ENCODE peak calls at places on chromosomes 12 and 14, in eight cellular contexts. One of them, this sample, is unnamed.

GRCh38 chr14:33634631-33635030 is 316.2 kb downstream of the EGLN3 start:
- DNase-seq in sciatic nerve: no peak
- DNase-seq in RWPE1: no peak
- DNase-seq in MM.1S: no peak
- DNase-seq in MG63: no peak
- DNase-seq in HFF-Myc: no peak
- DNase-seq in stimulated activated naive CD8-positive, alpha-beta T cell treated with anti-CD3 and anti-CD28 coated beads, Interleukin-15, Interleukin-2, amounts not matched to agents 100 U/mL and 50 U/mL, for 24 hours: no peak
- DNase-seq in activated CD8-positive, alpha-beta memory T cell treated with anti-CD3 and anti-CD28 coated beads for 1 hour: no peak
- DNase-seq in this sample: no peak

GRCh38 chr12:88633312-88633711 is 53.0 kb upstream of the KITLG start:
- DNase-seq in activated CD8-positive, alpha-beta memory T cell treated with anti-CD3 and anti-CD28 coated beads for 1 hour: no peak
- DNase-seq in MM.1S: no peak
- DNase-seq in RWPE1: peak
- DNase-seq in MG63: no peak
- DNase-seq in stimulated activated naive CD8-positive, alpha-beta T cell treated with anti-CD3 and anti-CD28 coated beads, Interleukin-15, Interleukin-2, amounts not matched to agents 100 U/mL and 50 U/mL, for 24 hours: no peak
- DNase-seq in sciatic nerve: no peak
- DNase-seq in HFF-Myc: no peak
- DNase-seq in this sample: no peak

GRCh38 chr12:62737201-62737600 is 197.7 kb downstream of the PPM1H start:
- DNase-seq in MG63: no peak
- DNase-seq in activated CD8-positive, alpha-beta memory T cell treated with anti-CD3 and anti-CD28 coated beads for 1 hour: no peak
- DNase-seq in MM.1S: no peak
- DNase-seq in RWPE1: no peak
- DNase-seq in sciatic nerve: no peak
- DNase-seq in stimulated activated naive CD8-positive, alpha-beta T cell treated with anti-CD3 and anti-CD28 coated beads, Interleukin-15, Interleukin-2, amounts not matched to agents 100 U/mL and 50 U/mL, for 24 hours: no peak
- DNase-seq in HFF-Myc: no peak
- DNase-seq in this sample: no peak

GRCh38 chr12:147242-147641 is 66.7 kb downstream of the SLC6A12 start:
- DNase-seq in RWPE1: no peak
- DNase-seq in stimulated activated naive CD8-positive, alpha-beta T cell treated with anti-CD3 and anti-CD28 coated beads, Interleukin-15, Interleukin-2, amounts not matched to agents 100 U/mL and 50 U/mL, for 24 hours: no peak
- DNase-seq in sciatic nerve: no peak
- DNase-seq in activated CD8-positive, alpha-beta memory T cell treated with anti-CD3 and anti-CD28 coated beads for 1 hour: no peak
- DNase-seq in MM.1S: no peak
- DNase-seq in HFF-Myc: no peak
- DNase-seq in MG63: no peak
- DNase-seq in this sample: no peak

GRCh38 chr12:123696641-123697040 is 15.5 kb upstream of the ATP6V0A2 start:
- DNase-seq in MG63: no peak
- DNase-seq in RWPE1: no peak
- DNase-seq in sciatic nerve: no peak
- DNase-seq in HFF-Myc: no peak
- DNase-seq in activated CD8-positive, alpha-beta memory T cell treated with anti-CD3 and anti-CD28 coated beads for 1 hour: no peak
- DNase-seq in MM.1S: no peak
- DNase-seq in stimulated activated naive CD8-positive, alpha-beta T cell treated with anti-CD3 and anti-CD28 coated beads, Interleukin-15, Interleukin-2, amounts not matched to agents 100 U/mL and 50 U/mL, for 24 hours: no peak
- DNase-seq in this sample: no peak

GRCh38 chr14:70871863-70872677 is 35.2 kb upstream of the PCNX1 start:
- DNase-seq in activated CD8-positive, alpha-beta memory T cell treated with anti-CD3 and anti-CD28 coated beads for 1 hour: no peak
- DNase-seq in MG63: no peak
- DNase-seq in stimulated activated naive CD8-positive, alpha-beta T cell treated with anti-CD3 and anti-CD28 coated beads, Interleukin-15, Interleukin-2, amounts not matched to agents 100 U/mL and 50 U/mL, for 24 hours: peak
- DNase-seq in HFF-Myc: no peak
- DNase-seq in sciatic nerve: no peak
- DNase-seq in RWPE1: no peak
- DNase-seq in MM.1S: peak
- DNase-seq in this sample: no peak

GRCh38 chr12:110180591-110181005 is 56.4 kb downstream of the IFT81 start:
- DNase-seq in stimulated activated naive CD8-positive, alpha-beta T cell treated with anti-CD3 and anti-CD28 coated beads, Interleukin-15, Interleukin-2, amounts not matched to agents 100 U/mL and 50 U/mL, for 24 hours: no peak
- DNase-seq in MG63: no peak
- DNase-seq in RWPE1: no peak
- DNase-seq in HFF-Myc: no peak
- DNase-seq in sciatic nerve: no peak
- DNase-seq in MM.1S: no peak
- DNase-seq in activated CD8-positive, alpha-beta memory T cell treated with anti-CD3 and anti-CD28 coated beads for 1 hour: no peak
- DNase-seq in this sample: no peak

GRCh38 chr14:55430024-55430690 is 10.3 kb downstream of the TBPL2 start:
- DNase-seq in MG63: no peak
- DNase-seq in RWPE1: peak
- DNase-seq in HFF-Myc: peak
- DNase-seq in stimulated activated naive CD8-positive, alpha-beta T cell treated with anti-CD3 and anti-CD28 coated beads, Interleukin-15, Interleukin-2, amounts not matched to agents 100 U/mL and 50 U/mL, for 24 hours: peak
- DNase-seq in MM.1S: peak
- DNase-seq in sciatic nerve: no peak
- DNase-seq in activated CD8-positive, alpha-beta memory T cell treated with anti-CD3 and anti-CD28 coated beads for 1 hour: no peak
- DNase-seq in this sample: no peak

GRCh38 chr14:96637521-96637920 is 135.3 kb downstream of the PAPOLA start:
- DNase-seq in sciatic nerve: no peak
- DNase-seq in activated CD8-positive, alpha-beta memory T cell treated with anti-CD3 and anti-CD28 coated beads for 1 hour: no peak
- DNase-seq in RWPE1: no peak
- DNase-seq in HFF-Myc: no peak
- DNase-seq in MM.1S: no peak
- DNase-seq in MG63: no peak
- DNase-seq in stimulated activated naive CD8-positive, alpha-beta T cell treated with anti-CD3 and anti-CD28 coated beads, Interleukin-15, Interleukin-2, amounts not matched to agents 100 U/mL and 50 U/mL, for 24 hours: no peak
- DNase-seq in this sample: no peak

GRCh38 chr14:32481707-32482106 is 152.6 kb downstream of the AKAP6 start:
- DNase-seq in activated CD8-positive, alpha-beta memory T cell treated with anti-CD3 and anti-CD28 coated beads for 1 hour: no peak
- DNase-seq in sciatic nerve: no peak
- DNase-seq in stimulated activated naive CD8-positive, alpha-beta T cell treated with anti-CD3 and anti-CD28 coated beads, Interleukin-15, Interleukin-2, amounts not matched to agents 100 U/mL and 50 U/mL, for 24 hours: no peak
- DNase-seq in MG63: no peak
- DNase-seq in RWPE1: no peak
- DNase-seq in HFF-Myc: no peak
- DNase-seq in MM.1S: no peak
- DNase-seq in this sample: no peak

GRCh38 chr12:25997401-25997973 is 39.0 kb downstream of the RASSF8 start:
- DNase-seq in MM.1S: no peak
- DNase-seq in activated CD8-positive, alpha-beta memory T cell treated with anti-CD3 and anti-CD28 coated beads for 1 hour: no peak
- DNase-seq in RWPE1: peak
- DNase-seq in HFF-Myc: peak
- DNase-seq in MG63: no peak
- DNase-seq in sciatic nerve: no peak
- DNase-seq in stimulated activated naive CD8-positive, alpha-beta T cell treated with anti-CD3 and anti-CD28 coated beads, Interleukin-15, Interleukin-2, amounts not matched to agents 100 U/mL and 50 U/mL, for 24 hours: no peak
- DNase-seq in this sample: peak

GRCh38 chr12:87689196-87689595 is 340.0 kb downstream of the C12orf50 start:
- DNase-seq in activated CD8-positive, alpha-beta memory T cell treated with anti-CD3 and anti-CD28 coated beads for 1 hour: no peak
- DNase-seq in HFF-Myc: no peak
- DNase-seq in MM.1S: no peak
- DNase-seq in MG63: no peak
- DNase-seq in stimulated activated naive CD8-positive, alpha-beta T cell treated with anti-CD3 and anti-CD28 coated beads, Interleukin-15, Interleukin-2, amounts not matched to agents 100 U/mL and 50 U/mL, for 24 hours: no peak
- DNase-seq in RWPE1: no peak
- DNase-seq in sciatic nerve: no peak
- DNase-seq in this sample: no peak

GRCh38 chr14:48251290-48251689 is 575.9 kb upstream of the MDGA2 start:
- DNase-seq in sciatic nerve: no peak
- DNase-seq in stimulated activated naive CD8-positive, alpha-beta T cell treated with anti-CD3 and anti-CD28 coated beads, Interleukin-15, Interleukin-2, amounts not matched to agents 100 U/mL and 50 U/mL, for 24 hours: no peak
- DNase-seq in RWPE1: no peak
- DNase-seq in activated CD8-positive, alpha-beta memory T cell treated with anti-CD3 and anti-CD28 coated beads for 1 hour: no peak
- DNase-seq in MG63: no peak
- DNase-seq in MM.1S: no peak
- DNase-seq in HFF-Myc: no peak
- DNase-seq in this sample: no peak

GRCh38 chr12:104667139-104667538 is 210.4 kb downstream of the CHST11 start:
- DNase-seq in stimulated activated naive CD8-positive, alpha-beta T cell treated with anti-CD3 and anti-CD28 coated beads, Interleukin-15, Interleukin-2, amounts not matched to agents 100 U/mL and 50 U/mL, for 24 hours: no peak
- DNase-seq in MM.1S: no peak
- DNase-seq in RWPE1: no peak
- DNase-seq in sciatic nerve: no peak
- DNase-seq in HFF-Myc: no peak
- DNase-seq in MG63: no peak
- DNase-seq in activated CD8-positive, alpha-beta memory T cell treated with anti-CD3 and anti-CD28 coated beads for 1 hour: no peak
- DNase-seq in this sample: no peak

GRCh38 chr14:58368951-58369350 is 26.8 kb upstream of the TOMM20L start:
- DNase-seq in HFF-Myc: no peak
- DNase-seq in activated CD8-positive, alpha-beta memory T cell treated with anti-CD3 and anti-CD28 coated beads for 1 hour: no peak
- DNase-seq in stimulated activated naive CD8-positive, alpha-beta T cell treated with anti-CD3 and anti-CD28 coated beads, Interleukin-15, Interleukin-2, amounts not matched to agents 100 U/mL and 50 U/mL, for 24 hours: no peak
- DNase-seq in MM.1S: no peak
- DNase-seq in sciatic nerve: no peak
- DNase-seq in RWPE1: no peak
- DNase-seq in MG63: no peak
- DNase-seq in this sample: no peak

GRCh38 chr14:100857923-100858837 is 32.3 kb downstream of the MEG3 start:
- DNase-seq in MG63: no peak
- DNase-seq in stimulated activated naive CD8-positive, alpha-beta T cell treated with anti-CD3 and anti-CD28 coated beads, Interleukin-15, Interleukin-2, amounts not matched to agents 100 U/mL and 50 U/mL, for 24 hours: no peak
- DNase-seq in activated CD8-positive, alpha-beta memory T cell treated with anti-CD3 and anti-CD28 coated beads for 1 hour: no peak
- DNase-seq in RWPE1: no peak
- DNase-seq in sciatic nerve: no peak
- DNase-seq in HFF-Myc: no peak
- DNase-seq in MM.1S: no peak
- DNase-seq in this sample: no peak

GRCh38 chr14:69333791-69334337 is 64.2 kb downstream of the ERH start:
- DNase-seq in activated CD8-positive, alpha-beta memory T cell treated with anti-CD3 and anti-CD28 coated beads for 1 hour: no peak
- DNase-seq in RWPE1: no peak
- DNase-seq in MM.1S: no peak
- DNase-seq in MG63: no peak
- DNase-seq in HFF-Myc: no peak
- DNase-seq in stimulated activated naive CD8-positive, alpha-beta T cell treated with anti-CD3 and anti-CD28 coated beads, Interleukin-15, Interleukin-2, amounts not matched to agents 100 U/mL and 50 U/mL, for 24 hours: no peak
- DNase-seq in sciatic nerve: no peak
- DNase-seq in this sample: no peak

GRCh38 chr12:106078358-106079025 is 60.3 kb downstream of the NUAK1 start:
- DNase-seq in sciatic nerve: no peak
- DNase-seq in MG63: peak
- DNase-seq in stimulated activated naive CD8-positive, alpha-beta T cell treated with anti-CD3 and anti-CD28 coated beads, Interleukin-15, Interleukin-2, amounts not matched to agents 100 U/mL and 50 U/mL, for 24 hours: no peak
- DNase-seq in HFF-Myc: no peak
- DNase-seq in RWPE1: peak
- DNase-seq in MM.1S: no peak
- DNase-seq in activated CD8-positive, alpha-beta memory T cell treated with anti-CD3 and anti-CD28 coated beads for 1 hour: no peak
- DNase-seq in this sample: no peak

GRCh38 chr14:20512139-20512905 is 7.0 kb downstream of the RNASE10 start:
- DNase-seq in sciatic nerve: no peak
- DNase-seq in stimulated activated naive CD8-positive, alpha-beta T cell treated with anti-CD3 and anti-CD28 coated beads, Interleukin-15, Interleukin-2, amounts not matched to agents 100 U/mL and 50 U/mL, for 24 hours: no peak
- DNase-seq in MM.1S: no peak
- DNase-seq in RWPE1: no peak
- DNase-seq in activated CD8-positive, alpha-beta memory T cell treated with anti-CD3 and anti-CD28 coated beads for 1 hour: no peak
- DNase-seq in MG63: no peak
- DNase-seq in HFF-Myc: no peak
- DNase-seq in this sample: no peak

GRCh38 chr14:61894452-61895077 is 132.3 kb downstream of the SNAPC1 start:
- DNase-seq in HFF-Myc: peak
- DNase-seq in stimulated activated naive CD8-positive, alpha-beta T cell treated with anti-CD3 and anti-CD28 coated beads, Interleukin-15, Interleukin-2, amounts not matched to agents 100 U/mL and 50 U/mL, for 24 hours: peak
- DNase-seq in sciatic nerve: peak
- DNase-seq in RWPE1: peak
- DNase-seq in activated CD8-positive, alpha-beta memory T cell treated with anti-CD3 and anti-CD28 coated beads for 1 hour: peak
- DNase-seq in MG63: peak
- DNase-seq in MM.1S: peak
- DNase-seq in this sample: peak

GRCh38 chr14:68248481-68249255 is 429.1 kb downstream of the RAD51B start:
- DNase-seq in MM.1S: peak
- DNase-seq in HFF-Myc: peak
- DNase-seq in activated CD8-positive, alpha-beta memory T cell treated with anti-CD3 and anti-CD28 coated beads for 1 hour: no peak
- DNase-seq in RWPE1: peak
- DNase-seq in sciatic nerve: peak
- DNase-seq in stimulated activated naive CD8-positive, alpha-beta T cell treated with anti-CD3 and anti-CD28 coated beads, Interleukin-15, Interleukin-2, amounts not matched to agents 100 U/mL and 50 U/mL, for 24 hours: no peak
- DNase-seq in MG63: no peak
- DNase-seq in this sample: no peak

GRCh38 chr12:64618953-64619590 is 8.8 kb downstream of the RASSF3 start:
- DNase-seq in MM.1S: peak
- DNase-seq in stimulated activated naive CD8-positive, alpha-beta T cell treated with anti-CD3 and anti-CD28 coated beads, Interleukin-15, Interleukin-2, amounts not matched to agents 100 U/mL and 50 U/mL, for 24 hours: no peak
- DNase-seq in sciatic nerve: no peak
- DNase-seq in HFF-Myc: no peak
- DNase-seq in MG63: no peak
- DNase-seq in RWPE1: no peak
- DNase-seq in activated CD8-positive, alpha-beta memory T cell treated with anti-CD3 and anti-CD28 coated beads for 1 hour: no peak
- DNase-seq in this sample: no peak

GRCh38 chr12:2531371-2531770 is 263.4 kb upstream of the FKBP4 start:
- DNase-seq in activated CD8-positive, alpha-beta memory T cell treated with anti-CD3 and anti-CD28 coated beads for 1 hour: no peak
- DNase-seq in sciatic nerve: no peak
- DNase-seq in MM.1S: no peak
- DNase-seq in stimulated activated naive CD8-positive, alpha-beta T cell treated with anti-CD3 and anti-CD28 coated beads, Interleukin-15, Interleukin-2, amounts not matched to agents 100 U/mL and 50 U/mL, for 24 hours: no peak
- DNase-seq in MG63: no peak
- DNase-seq in RWPE1: no peak
- DNase-seq in HFF-Myc: no peak
- DNase-seq in this sample: no peak

GRCh38 chr14:74333909-74334308 is 14.4 kb upstream of the VRTN start:
- DNase-seq in RWPE1: no peak
- DNase-seq in HFF-Myc: peak
- DNase-seq in MG63: peak
- DNase-seq in activated CD8-positive, alpha-beta memory T cell treated with anti-CD3 and anti-CD28 coated beads for 1 hour: no peak
- DNase-seq in MM.1S: no peak
- DNase-seq in sciatic nerve: no peak
- DNase-seq in stimulated activated naive CD8-positive, alpha-beta T cell treated with anti-CD3 and anti-CD28 coated beads, Interleukin-15, Interleukin-2, amounts not matched to agents 100 U/mL and 50 U/mL, for 24 hours: no peak
- DNase-seq in this sample: peak

GRCh38 chr12:102172436-102172835 is 25.2 kb downstream of the PMCH start:
- DNase-seq in HFF-Myc: no peak
- DNase-seq in MG63: peak
- DNase-seq in activated CD8-positive, alpha-beta memory T cell treated with anti-CD3 and anti-CD28 coated beads for 1 hour: no peak
- DNase-seq in stimulated activated naive CD8-positive, alpha-beta T cell treated with anti-CD3 and anti-CD28 coated beads, Interleukin-15, Interleukin-2, amounts not matched to agents 100 U/mL and 50 U/mL, for 24 hours: no peak
- DNase-seq in sciatic nerve: no peak
- DNase-seq in MM.1S: no peak
- DNase-seq in RWPE1: no peak
- DNase-seq in this sample: no peak

GRCh38 chr12:101414533-101415119 is 7.1 kb upstream of the ARL1 start:
- DNase-seq in sciatic nerve: no peak
- DNase-seq in activated CD8-positive, alpha-beta memory T cell treated with anti-CD3 and anti-CD28 coated beads for 1 hour: no peak
- DNase-seq in stimulated activated naive CD8-positive, alpha-beta T cell treated with anti-CD3 and anti-CD28 coated beads, Interleukin-15, Interleukin-2, amounts not matched to agents 100 U/mL and 50 U/mL, for 24 hours: peak
- DNase-seq in RWPE1: peak
- DNase-seq in MG63: no peak
- DNase-seq in MM.1S: peak
- DNase-seq in HFF-Myc: peak
- DNase-seq in this sample: peak

GRCh38 chr14:50823051-50823762 is 7.8 kb downstream of the NIN start:
- DNase-seq in MM.1S: no peak
- DNase-seq in sciatic nerve: no peak
- DNase-seq in stimulated activated naive CD8-positive, alpha-beta T cell treated with anti-CD3 and anti-CD28 coated beads, Interleukin-15, Interleukin-2, amounts not matched to agents 100 U/mL and 50 U/mL, for 24 hours: peak
- DNase-seq in activated CD8-positive, alpha-beta memory T cell treated with anti-CD3 and anti-CD28 coated beads for 1 hour: no peak
- DNase-seq in RWPE1: no peak
- DNase-seq in MG63: no peak
- DNase-seq in HFF-Myc: no peak
- DNase-seq in this sample: no peak

GRCh38 chr14:20667957-20668356 is 16.4 kb upstream of the RNASE4 start:
- DNase-seq in HFF-Myc: no peak
- DNase-seq in MG63: no peak
- DNase-seq in sciatic nerve: no peak
- DNase-seq in stimulated activated naive CD8-positive, alpha-beta T cell treated with anti-CD3 and anti-CD28 coated beads, Interleukin-15, Interleukin-2, amounts not matched to agents 100 U/mL and 50 U/mL, for 24 hours: no peak
- DNase-seq in RWPE1: no peak
- DNase-seq in activated CD8-positive, alpha-beta memory T cell treated with anti-CD3 and anti-CD28 coated beads for 1 hour: no peak
- DNase-seq in MM.1S: peak
- DNase-seq in this sample: no peak

GRCh38 chr12:9243999-9244649 is 35.9 kb upstream of the PZP start:
- DNase-seq in MG63: no peak
- DNase-seq in sciatic nerve: no peak
- DNase-seq in MM.1S: no peak
- DNase-seq in stimulated activated naive CD8-positive, alpha-beta T cell treated with anti-CD3 and anti-CD28 coated beads, Interleukin-15, Interleukin-2, amounts not matched to agents 100 U/mL and 50 U/mL, for 24 hours: no peak
- DNase-seq in RWPE1: no peak
- DNase-seq in HFF-Myc: no peak
- DNase-seq in activated CD8-positive, alpha-beta memory T cell treated with anti-CD3 and anti-CD28 coated beads for 1 hour: no peak
- DNase-seq in this sample: no peak

GRCh38 chr12:68374315-68374982 is 42.3 kb upstream of the MDM1 start:
- DNase-seq in MG63: no peak
- DNase-seq in stimulated activated naive CD8-positive, alpha-beta T cell treated with anti-CD3 and anti-CD28 coated beads, Interleukin-15, Interleukin-2, amounts not matched to agents 100 U/mL and 50 U/mL, for 24 hours: no peak
- DNase-seq in RWPE1: peak
- DNase-seq in activated CD8-positive, alpha-beta memory T cell treated with anti-CD3 and anti-CD28 coated beads for 1 hour: peak
- DNase-seq in HFF-Myc: no peak
- DNase-seq in MM.1S: peak
- DNase-seq in sciatic nerve: no peak
- DNase-seq in this sample: no peak

GRCh38 chr12:41011939-41012338 is 176.2 kb upstream of the PDZRN4 start:
- DNase-seq in stimulated activated naive CD8-positive, alpha-beta T cell treated with anti-CD3 and anti-CD28 coated beads, Interleukin-15, Interleukin-2, amounts not matched to agents 100 U/mL and 50 U/mL, for 24 hours: no peak
- DNase-seq in HFF-Myc: no peak
- DNase-seq in MG63: no peak
- DNase-seq in activated CD8-positive, alpha-beta memory T cell treated with anti-CD3 and anti-CD28 coated beads for 1 hour: no peak
- DNase-seq in RWPE1: no peak
- DNase-seq in sciatic nerve: no peak
- DNase-seq in MM.1S: peak
- DNase-seq in this sample: no peak

GRCh38 chr14:89190779-89191513 is 226.1 kb downstream of the FOXN3 start:
- DNase-seq in activated CD8-positive, alpha-beta memory T cell treated with anti-CD3 and anti-CD28 coated beads for 1 hour: no peak
- DNase-seq in HFF-Myc: no peak
- DNase-seq in MG63: no peak
- DNase-seq in RWPE1: no peak
- DNase-seq in stimulated activated naive CD8-positive, alpha-beta T cell treated with anti-CD3 and anti-CD28 coated beads, Interleukin-15, Interleukin-2, amounts not matched to agents 100 U/mL and 50 U/mL, for 24 hours: no peak
- DNase-seq in MM.1S: no peak
- DNase-seq in sciatic nerve: no peak
- DNase-seq in this sample: no peak

GRCh38 chr12:12172106-12172511 is 94.7 kb downstream of the LRP6 start:
- DNase-seq in RWPE1: peak
- DNase-seq in MG63: peak
- DNase-seq in HFF-Myc: peak
- DNase-seq in activated CD8-positive, alpha-beta memory T cell treated with anti-CD3 and anti-CD28 coated beads for 1 hour: no peak
- DNase-seq in MM.1S: peak
- DNase-seq in stimulated activated naive CD8-positive, alpha-beta T cell treated with anti-CD3 and anti-CD28 coated beads, Interleukin-15, Interleukin-2, amounts not matched to agents 100 U/mL and 50 U/mL, for 24 hours: peak
- DNase-seq in sciatic nerve: no peak
- DNase-seq in this sample: no peak

GRCh38 chr12:1801285-1801975 is 18.9 kb upstream of the LRTM2 start:
- DNase-seq in stimulated activated naive CD8-positive, alpha-beta T cell treated with anti-CD3 and anti-CD28 coated beads, Interleukin-15, Interleukin-2, amounts not matched to agents 100 U/mL and 50 U/mL, for 24 hours: no peak
- DNase-seq in MM.1S: no peak
- DNase-seq in activated CD8-positive, alpha-beta memory T cell treated with anti-CD3 and anti-CD28 coated beads for 1 hour: no peak
- DNase-seq in HFF-Myc: no peak
- DNase-seq in MG63: peak
- DNase-seq in RWPE1: no peak
- DNase-seq in sciatic nerve: peak
- DNase-seq in this sample: no peak

This sample was measured in HS-27A.